ENCODE peak calls at places on chromosomes 7 and 10, in seven cellular contexts. One of them, this sample, is unnamed.

GRCh38 chr10:101781984-101782810 is 1.0 kb downstream of the NPM3 start:
- DNase-seq in adrenal gland: no peak
- DNase-seq in A549: no peak
- DNase-seq in ovary: no peak
- DNase-seq in H54: no peak
- DNase-seq in heart left ventricle: no peak
- DNase-seq in IMR-90: no peak
- DNase-seq in this sample: no peak

GRCh38 chr7:118186491-118186890 is 2.5 kb downstream of the LSM8 start:
- DNase-seq in IMR-90: no peak
- DNase-seq in heart left ventricle: no peak
- DNase-seq in A549: no peak
- DNase-seq in ovary: no peak
- DNase-seq in adrenal gland: no peak
- DNase-seq in H54: no peak
- DNase-seq in this sample: peak; percentile 14

GRCh38 chr7:144019457-144019856 is 19.3 kb downstream of the OR6B1 start:
- DNase-seq in IMR-90: peak; percentile 91
- DNase-seq in ovary: no peak
- DNase-seq in A549: no peak
- DNase-seq in heart left ventricle: peak; percentile 20
- DNase-seq in H54: no peak
- DNase-seq in adrenal gland: peak; percentile 77
- DNase-seq in this sample: no peak

GRCh38 chr10:49585387-49585786 is 24.7 kb upstream of the SLC18A3 start:
- DNase-seq in adrenal gland: no peak
- DNase-seq in A549: no peak
- DNase-seq in heart left ventricle: no peak
- DNase-seq in ovary: no peak
- DNase-seq in IMR-90: peak; percentile 9
- DNase-seq in H54: no peak
- DNase-seq in this sample: no peak

GRCh38 chr10:62610649-62611229 is 193.8 kb upstream of the ADO start:
- DNase-seq in H54: peak; percentile 70
- DNase-seq in ovary: no peak
- DNase-seq in heart left ventricle: peak; percentile 55
- DNase-seq in IMR-90: peak; percentile 47
- DNase-seq in A549: peak; percentile 35
- DNase-seq in adrenal gland: peak; percentile 48
- DNase-seq in this sample: peak; percentile 16

GRCh38 chr7:88042157-88042556 is 108.1 kb downstream of the ADAM22 start:
- DNase-seq in IMR-90: no peak
- DNase-seq in adrenal gland: no peak
- DNase-seq in H54: no peak
- DNase-seq in A549: no peak
- DNase-seq in heart left ventricle: no peak
- DNase-seq in ovary: no peak
- DNase-seq in this sample: no peak

GRCh38 chr10:48598936-48599829 is 5.7 kb downstream of the ARHGAP22 start:
- DNase-seq in ovary: no peak
- DNase-seq in H54: no peak
- DNase-seq in adrenal gland: no peak
- DNase-seq in A549: no peak
- DNase-seq in heart left ventricle: no peak
- DNase-seq in IMR-90: no peak
- DNase-seq in this sample: no peak

GRCh38 chr10:63521389-63522128 is at the start of gene REEP3:
- DNase-seq in H54: peak; percentile 74
- DNase-seq in IMR-90: peak; percentile 75
- DNase-seq in ovary: peak; percentile 72
- DNase-seq in heart left ventricle: peak; percentile 74
- DNase-seq in adrenal gland: peak; percentile 72
- DNase-seq in A549: peak; percentile 56
- DNase-seq in this sample: peak; percentile 83

GRCh38 chr7:13282377-13282980 is 595.0 kb downstream of the ARL4A start:
- DNase-seq in ovary: no peak
- DNase-seq in A549: no peak
- DNase-seq in H54: no peak
- DNase-seq in adrenal gland: no peak
- DNase-seq in heart left ventricle: no peak
- DNase-seq in IMR-90: peak; percentile 54
- DNase-seq in this sample: no peak

GRCh38 chr7:128890306-128891109 is 20.0 kb downstream of the KCP start:
- DNase-seq in adrenal gland: no peak
- DNase-seq in ovary: peak; percentile 15
- DNase-seq in heart left ventricle: no peak
- DNase-seq in IMR-90: no peak
- DNase-seq in A549: peak; percentile 47
- DNase-seq in H54: no peak
- DNase-seq in this sample: no peak

GRCh38 chr7:132292803-132293202 is 283.5 kb downstream of the PLXNA4 start:
- DNase-seq in A549: no peak
- DNase-seq in ovary: no peak
- DNase-seq in heart left ventricle: no peak
- DNase-seq in H54: no peak
- DNase-seq in IMR-90: no peak
- DNase-seq in adrenal gland: no peak
- DNase-seq in this sample: no peak

GRCh38 chr10:43196131-43196980 is 58.1 kb downstream of the CSGALNACT2 start:
- DNase-seq in adrenal gland: no peak
- DNase-seq in H54: no peak
- DNase-seq in heart left ventricle: no peak
- DNase-seq in ovary: no peak
- DNase-seq in A549: no peak
- DNase-seq in IMR-90: no peak
- DNase-seq in this sample: no peak

GRCh38 chr10:103745264-103746247 is 109.8 kb downstream of the SH3PXD2A start:
- DNase-seq in A549: no peak
- DNase-seq in adrenal gland: no peak
- DNase-seq in ovary: no peak
- DNase-seq in H54: peak; percentile 41
- DNase-seq in heart left ventricle: peak; percentile 49
- DNase-seq in IMR-90: peak; percentile 44
- DNase-seq in this sample: no peak

GRCh38 chr7:68529221-68529620 is 1069.1 kb upstream of the AUTS2 start:
- DNase-seq in adrenal gland: no peak
- DNase-seq in ovary: no peak
- DNase-seq in IMR-90: no peak
- DNase-seq in heart left ventricle: no peak
- DNase-seq in H54: peak; percentile 40
- DNase-seq in A549: no peak
- DNase-seq in this sample: no peak

GRCh38 chr7:92953657-92954056 is 117.3 kb upstream of the CDK6 start:
- DNase-seq in H54: no peak
- DNase-seq in adrenal gland: no peak
- DNase-seq in heart left ventricle: no peak
- DNase-seq in A549: no peak
- DNase-seq in IMR-90: no peak
- DNase-seq in ovary: no peak
- DNase-seq in this sample: no peak

GRCh38 chr10:123287594-123288247 is 133.5 kb downstream of the BUB3 start:
- DNase-seq in ovary: no peak
- DNase-seq in IMR-90: peak; percentile 2
- DNase-seq in A549: peak; percentile 47
- DNase-seq in heart left ventricle: no peak
- DNase-seq in adrenal gland: no peak
- DNase-seq in H54: peak; percentile 61
- DNase-seq in this sample: no peak

GRCh38 chr10:62885656-62886461 is 69.7 kb upstream of the EGR2 start:
- DNase-seq in IMR-90: peak; percentile 19
- DNase-seq in heart left ventricle: no peak
- DNase-seq in H54: peak; percentile 35
- DNase-seq in adrenal gland: no peak
- DNase-seq in A549: peak; percentile 15
- DNase-seq in ovary: no peak
- DNase-seq in this sample: no peak

GRCh38 chr7:91636129-91636724 is 244.3 kb downstream of the MTERF1 start:
- DNase-seq in IMR-90: no peak
- DNase-seq in ovary: no peak
- DNase-seq in H54: no peak
- DNase-seq in heart left ventricle: no peak
- DNase-seq in A549: no peak
- DNase-seq in adrenal gland: no peak
- DNase-seq in this sample: peak; percentile 31

GRCh38 chr10:36802523-36803153 is 322.8 kb upstream of the ANKRD30A start:
- DNase-seq in A549: no peak
- DNase-seq in adrenal gland: no peak
- DNase-seq in heart left ventricle: peak; percentile 33
- DNase-seq in ovary: no peak
- DNase-seq in IMR-90: peak; percentile 19
- DNase-seq in H54: no peak
- DNase-seq in this sample: no peak

GRCh38 chr7:150368098-150368883 is at the start of gene REPIN1:
- DNase-seq in IMR-90: peak; percentile 79
- DNase-seq in A549: peak; percentile 72
- DNase-seq in ovary: peak; percentile 94
- DNase-seq in heart left ventricle: peak; percentile 95
- DNase-seq in H54: peak; percentile 76
- DNase-seq in adrenal gland: peak; percentile 96
- DNase-seq in this sample: peak; percentile 93
- TF ChIP-seq POLR2A in IMR-90: no peak
- TF ChIP-seq POLR2A in A549: peak; percentile 43
- TF ChIP-seq POLR2A in ovary: peak; percentile 78
- TF ChIP-seq POLR2A in heart left ventricle: peak; percentile 52
- TF ChIP-seq POLR2A in H54: peak; percentile 67
- TF ChIP-seq POLR2A in adrenal gland: peak; percentile 53
- TF ChIP-seq POLR2A in this sample: peak; percentile 68

GRCh38 chr10:73625884-73626753 is 15.2 kb downstream of the MYOZ1 start:
- DNase-seq in adrenal gland: peak; percentile 93
- DNase-seq in ovary: peak; percentile 93
- DNase-seq in IMR-90: peak; percentile 98
- DNase-seq in heart left ventricle: peak; percentile 93
- DNase-seq in A549: peak; percentile 99
- DNase-seq in H54: peak; percentile 98
- DNase-seq in this sample: peak; percentile 98
- TF ChIP-seq POLR2A in adrenal gland: no peak
- TF ChIP-seq POLR2A in ovary: peak; percentile 52
- TF ChIP-seq POLR2A in IMR-90: peak; percentile 88
- TF ChIP-seq POLR2A in heart left ventricle: peak; percentile 51
- TF ChIP-seq POLR2A in A549: peak; percentile 83
- TF ChIP-seq POLR2A in H54: peak; percentile 70
- TF ChIP-seq POLR2A in this sample: peak; percentile 92

DNA sequence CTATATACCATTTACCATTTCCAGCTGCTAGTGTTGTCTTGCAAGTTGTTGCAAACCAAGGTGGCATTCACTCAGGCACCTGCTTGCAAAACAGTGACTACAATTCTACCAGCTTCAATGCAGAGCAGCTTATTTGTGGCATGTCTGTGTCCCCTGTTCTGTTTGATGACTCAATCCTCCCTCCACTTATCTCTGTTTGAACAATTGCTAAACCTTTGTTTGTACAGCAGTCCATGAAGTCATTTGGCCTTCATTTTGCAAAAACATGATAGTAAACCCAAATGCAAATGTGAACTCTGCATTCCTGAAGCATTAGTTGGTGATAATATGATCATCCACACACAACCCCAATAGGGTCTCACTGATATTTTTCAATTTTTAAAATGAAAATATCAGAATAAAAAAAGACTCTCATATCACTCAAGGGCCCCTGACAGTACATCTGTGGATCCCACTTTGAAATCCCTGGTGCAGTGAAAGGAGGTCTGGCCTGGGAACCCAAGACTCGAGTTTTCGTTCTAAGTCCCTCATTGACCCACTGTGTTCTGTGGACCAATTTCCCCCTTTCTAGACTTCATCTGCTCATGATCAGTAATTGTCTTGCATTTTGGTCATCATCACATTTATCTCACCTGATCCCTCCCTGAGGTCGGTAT is 425.4 kb downstream of the RPS24 start:
- DNase-seq in H54: peak; percentile 63
- DNase-seq in adrenal gland: peak; percentile 64
- DNase-seq in IMR-90: peak; percentile 90
- DNase-seq in A549: peak; percentile 94
- DNase-seq in ovary: no peak
- DNase-seq in heart left ventricle: no peak
- DNase-seq in this sample: no peak
- TF ChIP-seq POLR2A in H54: no peak
- TF ChIP-seq POLR2A in adrenal gland: peak; percentile 38
- TF ChIP-seq POLR2A in IMR-90: no peak
- TF ChIP-seq POLR2A in A549: no peak
- TF ChIP-seq POLR2A in ovary: no peak
- TF ChIP-seq POLR2A in heart left ventricle: no peak
- TF ChIP-seq POLR2A in this sample: no peak

GRCh38 chr7:26497801-26498596 is 206.3 kb downstream of the SNX10 start:
- DNase-seq in IMR-90: no peak
- DNase-seq in adrenal gland: no peak
- DNase-seq in H54: no peak
- DNase-seq in heart left ventricle: no peak
- DNase-seq in ovary: no peak
- DNase-seq in A549: no peak
- DNase-seq in this sample: no peak

GRCh38 chr7:26499316-26499897 is 207.7 kb downstream of the SNX10 start:
- DNase-seq in IMR-90: no peak
- DNase-seq in adrenal gland: no peak
- DNase-seq in A549: no peak
- DNase-seq in heart left ventricle: no peak
- DNase-seq in ovary: no peak
- DNase-seq in H54: no peak
- DNase-seq in this sample: no peak

GRCh38 chr7:26493737-26494423 is 202.2 kb downstream of the SNX10 start:
- DNase-seq in H54: no peak
- DNase-seq in adrenal gland: no peak
- DNase-seq in ovary: no peak
- DNase-seq in IMR-90: no peak
- DNase-seq in heart left ventricle: no peak
- DNase-seq in A549: no peak
- DNase-seq in this sample: no peak

GRCh38 chr7:26492816-26493215 is 201.2 kb downstream of the SNX10 start:
- DNase-seq in ovary: no peak
- DNase-seq in H54: no peak
- DNase-seq in IMR-90: no peak
- DNase-seq in heart left ventricle: no peak
- DNase-seq in adrenal gland: no peak
- DNase-seq in A549: no peak
- DNase-seq in this sample: no peak

DNA sequence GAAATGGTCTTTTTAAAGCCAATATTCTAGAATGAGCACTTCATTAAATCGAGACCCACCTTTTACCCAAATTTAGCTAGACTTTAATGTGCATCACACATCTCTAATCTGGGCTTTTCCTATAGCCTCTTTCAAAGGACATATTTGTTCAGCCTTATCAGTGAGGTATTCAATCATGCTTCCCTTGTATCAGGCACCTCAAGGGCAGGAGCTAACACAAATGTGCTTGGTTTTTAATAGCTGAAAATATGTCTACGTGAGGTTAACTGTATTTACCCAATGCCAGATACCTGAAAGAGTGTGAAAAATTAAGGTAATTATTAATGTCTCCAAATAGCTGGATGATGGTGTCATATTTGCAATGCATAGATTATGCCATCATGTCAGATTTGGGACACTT is 203.9 kb downstream of the SNX10 start:
- DNase-seq in ovary: no peak
- DNase-seq in IMR-90: no peak
- DNase-seq in A549: no peak
- DNase-seq in H54: no peak
- DNase-seq in heart left ventricle: no peak
- DNase-seq in adrenal gland: no peak
- DNase-seq in this sample: no peak
- TF ChIP-seq POLR2A in ovary: no peak
- TF ChIP-seq POLR2A in IMR-90: no peak
- TF ChIP-seq POLR2A in A549: no peak
- TF ChIP-seq POLR2A in H54: no peak
- TF ChIP-seq POLR2A in heart left ventricle: no peak
- TF ChIP-seq POLR2A in adrenal gland: no peak
- TF ChIP-seq POLR2A in this sample: no peak

GRCh38 chr10:75801121-75801520 is 369.7 kb downstream of the LRMDA start:
- DNase-seq in IMR-90: no peak
- DNase-seq in heart left ventricle: no peak
- DNase-seq in A549: no peak
- DNase-seq in H54: no peak
- DNase-seq in adrenal gland: no peak
- DNase-seq in ovary: no peak
- DNase-seq in this sample: no peak
- TF ChIP-seq POLR2A in IMR-90: no peak
- TF ChIP-seq POLR2A in heart left ventricle: no peak
- TF ChIP-seq POLR2A in A549: no peak
- TF ChIP-seq POLR2A in H54: no peak
- TF ChIP-seq POLR2A in adrenal gland: no peak
- TF ChIP-seq POLR2A in ovary: no peak
- TF ChIP-seq POLR2A in this sample: no peak

This sample was measured in erythroblast.